ENCODE peak calls at places on chromosomes 3 and 15, in six cellular contexts. Q, M, H, X, I and A are unnamed samples.

GRCh38 chr3:121153851-121154250 is 245.8 kb downstream of the STXBP5L start:
- DNase-seq in H (no peak), Q (no peak), X (no peak), M (no peak), I (no peak), A (no peak)

GRCh38 chr3:11734-12133 is 184.8 kb upstream of the CHL1 start:
- DNase-seq in X (no peak), M (no peak), H (no peak), Q (peak), I (no peak), A (no peak)

GRCh38 chr3:190205739-190206138 is 85.0 kb upstream of the P3H2 start:
- DNase-seq in M (no peak), X (no peak), Q (no peak), I (no peak), H (no peak), A (no peak)

GRCh38 chr15:90352109-90352893 is at the start of gene ZNF774:
- DNase-seq in H (peak), X (peak), I (peak), Q (peak), M (peak), A (peak)

GRCh38 chr15:40006646-40007045 is 32.3 kb downstream of the SRP14 start:
- DNase-seq in H (no peak), I (peak), X (no peak), M (no peak), Q (no peak), A (no peak)

GRCh38 chr3:16868513-16868912 is 16.2 kb upstream of the PLCL2 start:
- DNase-seq in M (no peak), H (no peak), X (no peak), Q (no peak), I (no peak), A (no peak)

GRCh38 chr3:140180603-140181002 is 245.6 kb downstream of the CLSTN2 start:
- DNase-seq in I (no peak), Q (no peak), X (no peak), H (no peak), M (no peak), A (no peak)

GRCh38 chr3:195129644-195130492 is 141.1 kb downstream of the XXYLT1 start:
- DNase-seq in M (no peak), H (no peak), X (no peak), I (peak), Q (no peak), A (no peak)

GRCh38 chr3:72523409-72524172 is 324.7 kb downstream of the SHQ1 start:
- DNase-seq in Q (no peak), I (peak), X (peak), H (no peak), M (no peak), A (no peak)

GRCh38 chr3:196198771-196199753 is 12.1 kb downstream of the ZDHHC19 start:
- DNase-seq in H (no peak), M (no peak), X (no peak), I (no peak), Q (no peak), A (no peak)

GRCh38 chr15:22902046-22902445 is 63.6 kb downstream of the NIPA2 start:
- DNase-seq in I (no peak), X (no peak), M (no peak), Q (no peak), H (no peak), A (no peak)

GRCh38 chr3:48077835-48078234 is 61.6 kb upstream of the MAP4 start:
- DNase-seq in Q (no peak), H (no peak), M (no peak), I (peak), X (no peak), A (no peak)

GRCh38 chr15:63899193-63899592 is 65.4 kb upstream of the HERC1 start:
- DNase-seq in I (no peak), X (peak), Q (peak), H (no peak), M (no peak), A (no peak)

GRCh38 chr15:65132841-65133549 is 613 bp downstream of the PDCD7 start:
- DNase-seq in I (peak), X (peak), M (peak), H (peak), Q (peak), A (peak)

GRCh38 chr3:170751083-170751893 is 118.7 kb downstream of the RPL22L1 start:
- DNase-seq in M (peak), H (no peak), Q (no peak), X (no peak), I (peak), A (no peak)

GRCh38 chr15:33113666-33114483 is 80.6 kb downstream of the FMN1 start:
- DNase-seq in X (no peak), H (no peak), Q (no peak), M (no peak), I (peak), A (no peak)

DNA sequence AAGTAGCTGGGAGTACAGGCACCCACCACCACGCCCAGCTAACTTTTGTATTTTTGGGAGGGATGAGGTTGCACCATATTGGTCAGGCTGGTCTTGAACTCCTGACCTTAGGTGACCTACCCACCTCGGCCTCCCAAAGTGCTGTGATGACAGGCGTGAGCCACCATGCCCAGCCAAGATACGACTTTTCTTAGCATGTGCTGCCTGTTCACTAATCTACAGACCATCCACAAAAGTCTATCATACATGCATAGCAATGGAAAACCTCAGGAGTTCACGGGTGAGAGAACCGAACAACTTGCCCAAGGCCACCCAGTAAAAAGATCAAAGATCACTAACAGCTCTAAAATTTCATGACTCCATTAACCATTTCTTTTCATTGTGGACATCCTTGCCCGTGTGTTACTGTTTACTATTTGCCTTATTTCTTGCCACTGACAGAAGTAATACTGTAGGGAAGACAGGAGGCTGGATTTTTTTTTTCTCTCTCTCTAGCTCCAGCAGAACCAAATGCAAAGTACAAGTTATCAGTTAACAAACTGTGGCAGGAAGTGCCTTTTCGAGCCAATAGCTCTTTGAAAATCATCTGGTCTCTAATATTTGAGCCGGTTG is 92.3 kb downstream of the FOXP1 start:
- DNase-seq in M (no peak), I (no peak), H (no peak), Q (no peak), X (no peak), A (no peak)
- H3K4me3 ChIP-seq in M (no peak), I (no peak), H (peak), Q (no peak), X (no peak), A (no peak)

GRCh38 chr3:169348276-169348675 is 315.2 kb downstream of the MECOM start:
- DNase-seq in X (no peak), I (no peak), H (no peak), M (no peak), Q (no peak), A (no peak)

GRCh38 chr3:169342652-169343051 is 320.9 kb downstream of the MECOM start:
- DNase-seq in I (no peak), Q (no peak), H (no peak), M (no peak), X (no peak), A (no peak)

GRCh38 chr3:169344465-169344864 is 319.0 kb downstream of the MECOM start:
- DNase-seq in H (no peak), M (no peak), Q (no peak), X (no peak), I (peak), A (no peak)

GRCh38 chr3:169347597-169347996 is 315.9 kb downstream of the MECOM start:
- DNase-seq in M (no peak), X (no peak), I (no peak), Q (no peak), H (no peak), A (no peak)

DNA sequence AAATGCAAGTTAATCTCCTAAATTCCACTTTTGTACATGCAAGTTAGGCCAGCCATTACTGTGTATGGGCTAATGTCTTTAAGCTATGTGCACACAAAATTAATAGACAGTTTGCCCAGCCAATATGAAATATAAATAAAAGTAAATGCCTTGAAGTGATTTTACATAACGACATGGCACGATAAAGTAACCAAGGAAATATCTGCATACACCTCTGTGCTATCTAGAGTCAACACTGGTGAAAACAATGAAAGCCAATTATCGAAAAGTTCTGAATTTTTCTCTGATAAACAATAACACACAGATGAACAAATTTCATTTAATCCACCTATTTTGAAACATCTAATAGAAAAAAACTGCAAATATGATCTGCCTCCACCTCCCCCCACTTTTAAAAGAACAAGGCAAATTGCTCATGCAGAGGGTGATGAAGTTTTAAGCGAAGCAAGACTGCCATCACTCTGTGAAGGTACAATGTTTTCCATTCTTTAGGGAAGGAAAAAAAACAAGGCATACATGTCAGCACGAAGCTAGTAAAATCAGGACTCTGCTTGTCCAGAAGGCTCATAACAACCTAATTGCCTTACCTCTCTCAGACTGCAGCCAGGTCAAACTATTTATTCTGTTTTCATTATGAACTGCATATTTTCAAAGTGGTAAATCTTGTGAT is 317.7 kb downstream of the MECOM start:
- DNase-seq in H (no peak), M (no peak), X (no peak), Q (no peak), I (peak), A (no peak)
- TF ChIP-seq CTCF in H (no peak), M (no peak), X (no peak), Q (no peak), I (no peak), A (peak)

GRCh38 chr15:85334241-85334640 is 46.2 kb upstream of the AKAP13 start:
- DNase-seq in M (no peak), X (no peak), H (no peak), I (no peak), Q (no peak), A (no peak)

GRCh38 chr15:85333132-85333831 is 47.1 kb upstream of the AKAP13 start:
- DNase-seq in M (no peak), Q (no peak), H (no peak), I (peak), X (no peak), A (no peak)

GRCh38 chr15:85329561-85330421 is 50.6 kb upstream of the AKAP13 start:
- DNase-seq in X (no peak), M (no peak), H (peak), I (peak), Q (no peak), A (no peak)

GRCh38 chr15:85330941-85331588 is 49.3 kb upstream of the AKAP13 start:
- DNase-seq in H (peak), Q (peak), M (peak), I (peak), X (peak), A (peak)

DNA sequence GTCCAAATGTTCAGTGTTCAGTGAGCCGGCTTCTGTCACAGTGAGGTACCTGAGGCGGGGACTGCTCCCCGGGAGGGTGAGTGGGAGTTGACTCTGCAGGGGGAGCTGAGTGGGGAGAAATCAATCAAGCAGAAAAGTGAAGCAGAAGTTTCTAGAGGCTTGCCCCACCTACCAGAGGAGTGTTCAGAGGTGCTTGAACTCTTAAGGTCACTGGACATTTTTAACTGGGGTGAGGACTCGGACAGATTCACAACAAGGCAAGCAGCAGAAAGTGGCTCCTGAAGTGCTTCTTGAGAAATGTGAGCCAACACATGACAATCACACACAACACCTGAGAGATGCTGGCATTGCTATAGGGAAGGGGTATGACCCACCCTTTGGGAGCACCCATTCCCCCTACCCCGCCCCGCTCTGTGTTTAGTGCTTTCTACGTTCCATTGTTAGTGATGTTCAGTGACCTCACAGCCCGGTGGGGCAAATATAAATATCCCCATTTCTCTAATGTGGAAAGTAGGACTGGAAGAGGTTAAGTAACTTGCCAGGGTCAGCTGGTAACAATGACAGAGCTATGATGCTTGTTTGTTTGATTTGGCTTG is 48.6 kb upstream of the AKAP13 start:
- DNase-seq in M (no peak), I (no peak), X (no peak), H (no peak), Q (no peak), A (no peak)
- H3K4me3 ChIP-seq in M (no peak), I (no peak), X (no peak), H (no peak), Q (no peak), A (peak)

DNA sequence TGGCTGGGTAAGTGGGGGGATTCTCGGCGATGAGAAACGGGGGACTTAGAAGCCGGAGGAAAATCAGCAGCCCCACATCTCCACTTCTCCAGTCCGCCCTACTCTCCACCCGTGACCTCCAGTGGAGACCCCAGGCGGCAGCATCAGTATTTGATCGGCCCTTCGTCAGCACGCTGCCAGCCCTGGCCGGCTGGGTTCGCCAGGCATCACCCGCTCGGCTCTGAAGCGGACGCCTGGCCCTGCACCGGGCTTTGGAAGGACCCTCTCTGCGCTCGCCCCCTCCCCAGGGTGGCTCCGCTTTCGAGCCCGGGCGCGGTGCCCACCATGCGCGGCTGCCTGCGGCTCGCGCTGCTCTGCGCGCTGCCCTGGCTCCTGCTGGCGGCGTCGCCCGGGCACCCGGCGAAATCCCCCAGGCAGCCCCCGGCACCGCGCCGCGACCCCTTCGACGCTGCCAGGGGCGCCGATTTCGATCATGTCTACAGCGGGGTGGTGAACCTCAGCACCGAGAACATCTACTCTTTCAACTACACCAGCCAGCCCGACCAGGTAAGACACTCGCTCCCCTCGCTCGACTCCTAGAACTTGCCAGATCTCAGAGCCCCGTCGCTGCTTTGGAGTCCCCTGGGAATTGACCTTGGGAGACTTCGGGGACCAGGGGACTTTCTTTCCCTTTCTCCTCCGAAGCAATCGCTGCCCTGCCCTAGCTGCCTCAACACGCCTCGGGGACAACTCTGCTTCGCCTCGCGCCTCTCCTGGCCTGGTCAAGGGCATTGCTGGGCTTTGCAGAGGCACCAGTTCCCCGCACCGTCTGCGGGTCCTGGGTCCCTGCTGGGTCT is 561 bp downstream of the SIDT1 start:
- DNase-seq in Q (peak), X (peak), H (peak), I (peak), M (peak), A (no peak)
- TF ChIP-seq CTCF in Q (no peak), X (no peak), H (no peak), I (no peak), M (no peak), A (no peak)

GRCh38 chr15:83732196-83732595 is 78.3 kb downstream of the ADAMTSL3 start:
- DNase-seq in X (no peak), I (no peak), H (no peak), M (no peak), Q (no peak), A (no peak)

GRCh38 chr15:83732770-83733169 is 78.8 kb downstream of the ADAMTSL3 start:
- DNase-seq in M (no peak), I (no peak), Q (no peak), X (no peak), H (no peak), A (no peak)

GRCh38 chr15:83733206-83733605 is 79.3 kb downstream of the ADAMTSL3 start:
- DNase-seq in H (no peak), M (no peak), X (no peak), I (peak), Q (no peak), A (no peak)

GRCh38 chr15:83734487-83734886 is 80.6 kb downstream of the ADAMTSL3 start:
- DNase-seq in M (no peak), X (no peak), I (peak), Q (no peak), H (no peak), A (no peak)

GRCh38 chr15:83733691-83734090 is 79.8 kb downstream of the ADAMTSL3 start:
- DNase-seq in X (no peak), M (no peak), Q (no peak), H (no peak), I (no peak), A (no peak)
- H3K4me3 ChIP-seq in X (no peak), M (no peak), Q (no peak), H (no peak), I (no peak), A (no peak)